ENCODE peak calls at places on chromosomes 13 and 19, in eight cellular contexts. N, S, U, J, M, H, I and B are unnamed samples.

GRCh38 chr19:3692141-3693029 is 7.9 kb downstream of the PIP5K1C start:
- DNase-seq in H (no peak), J (no peak), I (no peak), N (no peak), M (no peak), S (peak), U (peak), B (peak)

GRCh38 chr13:44396295-44396962 is 22.8 kb downstream of the SERP2 start:
- DNase-seq in S (no peak), J (no peak), N (no peak), I (no peak), H (no peak), M (no peak), U (no peak), B (no peak)

GRCh38 chr19:35608250-35608649 is 4.3 kb upstream of the HAUS5 start:
- DNase-seq in J (no peak), S (no peak), N (no peak), M (no peak), H (no peak), I (peak), U (no peak), B (no peak)

GRCh38 chr19:47239610-47240296 is 8.8 kb upstream of the BBC3 start:
- DNase-seq in I (no peak), M (peak), J (peak), N (no peak), H (no peak), S (no peak), U (peak), B (peak)

GRCh38 chr19:54570316-54570715 is 3.3 kb upstream of the LILRA2 start:
- DNase-seq in H (no peak), M (no peak), S (no peak), J (no peak), I (no peak), U (no peak), N (no peak), B (no peak)

GRCh38 chr13:41465215-41465907 is 8.0 kb downstream of the RGCC start:
- DNase-seq in H (no peak), U (no peak), S (peak), N (no peak), I (peak), J (no peak), M (no peak), B (no peak)

GRCh38 chr19:2455481-2456300 is 1.1 kb downstream of the LMNB2 start:
- DNase-seq in S (no peak), N (no peak), H (no peak), M (peak), I (peak), U (no peak), J (peak), B (peak)

GRCh38 chr13:23922005-23922932 is 25.0 kb upstream of the C1QTNF9B start:
- DNase-seq in M (no peak), J (no peak), S (no peak), U (no peak), N (no peak), H (no peak), I (no peak), B (no peak)

GRCh38 chr13:33244907-33245287 is 40.7 kb downstream of the STARD13 start:
- DNase-seq in H (no peak), I (no peak), M (no peak), J (no peak), N (no peak), S (no peak), U (no peak), B (no peak)

GRCh38 chr19:46697142-46697960 is 19.6 kb downstream of the PRKD2 start:
- DNase-seq in N (no peak), M (no peak), U (peak), H (peak), J (peak), S (no peak), I (peak), B (peak)

GRCh38 chr13:39364797-39365468 is 238.1 kb downstream of the LHFPL6 start:
- DNase-seq in S (no peak), J (no peak), M (no peak), N (no peak), H (no peak), I (no peak), U (no peak), B (peak)

GRCh38 chr19:45172173-45172572 is 5.9 kb downstream of the TRAPPC6A start:
- DNase-seq in M (no peak), I (no peak), J (no peak), S (no peak), H (no peak), U (no peak), N (no peak), B (no peak)

GRCh38 chr19:18650048-18650435 is 13.2 kb downstream of the KLHL26 start:
- DNase-seq in N (no peak), I (no peak), S (no peak), J (no peak), M (no peak), H (peak), U (no peak), B (no peak)

GRCh38 chr19:44726465-44726864 is 22.0 kb upstream of the BCL3 start:
- DNase-seq in S (no peak), H (no peak), J (no peak), U (no peak), M (no peak), N (no peak), I (peak), B (no peak)

GRCh38 chr19:33312065-33312464 is 9.7 kb upstream of the CEBPA start:
- DNase-seq in S (no peak), M (no peak), J (no peak), U (no peak), I (peak), H (no peak), N (no peak), B (no peak)

GRCh38 chr19:44686896-44687295 is 12.1 kb upstream of the CEACAM16 start:
- DNase-seq in U (no peak), H (no peak), M (no peak), S (no peak), I (no peak), N (no peak), J (no peak), B (no peak)

GRCh38 chr13:52010890-52011689 is at the start of gene ATP7B:
- DNase-seq in H (no peak), J (peak), S (no peak), M (no peak), U (peak), N (no peak), I (no peak), B (peak)

GRCh38 chr19:37855098-37855497 is 51.3 kb downstream of the WDR87 start:
- DNase-seq in I (no peak), H (no peak), S (no peak), J (no peak), N (no peak), M (no peak), U (no peak), B (no peak)

GRCh38 chr19:511101-511841 is 4.0 kb downstream of the TPGS1 start:
- DNase-seq in J (peak), U (peak), N (no peak), S (peak), M (no peak), H (no peak), I (peak), B (no peak)

GRCh38 chr13:46554971-46555370 is 2.0 kb downstream of the LRCH1 start:
- DNase-seq in U (no peak), J (no peak), H (no peak), S (no peak), M (no peak), I (no peak), N (no peak), B (no peak)

GRCh38 chr19:40626918-40627317 is 25.7 kb downstream of the LTBP4 start:
- DNase-seq in M (no peak), N (no peak), I (no peak), S (no peak), U (no peak), J (no peak), H (no peak), B (no peak)

GRCh38 chr13:41107584-41108014 is 25.0 kb downstream of the KBTBD6 start:
- DNase-seq in I (no peak), M (no peak), J (no peak), N (no peak), S (no peak), H (no peak), U (peak), B (peak)

GRCh38 chr19:51531349-51532315 is at the start of gene SIGLEC6:
- DNase-seq in U (no peak), I (peak), J (no peak), S (no peak), M (peak), H (peak), N (no peak), B (no peak)

GRCh38 chr13:66329988-66330429 is 900.1 kb downstream of the PCDH9 start:
- DNase-seq in U (no peak), N (no peak), H (no peak), S (no peak), I (no peak), M (no peak), J (peak), B (no peak)

GRCh38 chr19:13957107-13957506 is 4.8 kb downstream of the DCAF15 start:
- DNase-seq in J (no peak), M (no peak), H (no peak), I (no peak), S (no peak), N (no peak), U (no peak), B (no peak)

GRCh38 chr13:27353166-27353583 is 71.2 kb upstream of the GTF3A start:
- DNase-seq in S (no peak), H (no peak), J (no peak), N (no peak), I (no peak), U (no peak), M (no peak), B (no peak)

GRCh38 chr13:37168151-37168550 is 62.7 kb upstream of the CSNK1A1L start:
- DNase-seq in S (no peak), H (no peak), N (no peak), U (no peak), I (no peak), M (no peak), J (no peak), B (no peak)

GRCh38 chr19:8028951-8029491 is 23.5 kb upstream of the CCL25 start:
- DNase-seq in M (no peak), I (no peak), U (peak), J (no peak), H (no peak), S (no peak), N (no peak), B (peak)

GRCh38 chr19:35557539-35558399 is 5.7 kb downstream of the ATP4A start:
- DNase-seq in N (no peak), J (peak), S (no peak), M (peak), I (no peak), U (peak), H (no peak), B (peak)

GRCh38 chr13:44930907-44931676 is 58.2 kb downstream of the NUFIP1 start:
- DNase-seq in H (no peak), J (peak), S (no peak), M (no peak), U (peak), N (no peak), I (no peak), B (no peak)

GRCh38 chr19:27774337-27774736 is 1438.6 kb downstream of the UQCRFS1 start:
- DNase-seq in S (no peak), H (no peak), J (peak), M (no peak), I (peak), N (no peak), U (peak), B (no peak)
- TF ChIP-seq CTCF in S (no peak), H (no peak), J (peak), M (peak), I (no peak), N (peak), U (peak), B (no peak)

DNA sequence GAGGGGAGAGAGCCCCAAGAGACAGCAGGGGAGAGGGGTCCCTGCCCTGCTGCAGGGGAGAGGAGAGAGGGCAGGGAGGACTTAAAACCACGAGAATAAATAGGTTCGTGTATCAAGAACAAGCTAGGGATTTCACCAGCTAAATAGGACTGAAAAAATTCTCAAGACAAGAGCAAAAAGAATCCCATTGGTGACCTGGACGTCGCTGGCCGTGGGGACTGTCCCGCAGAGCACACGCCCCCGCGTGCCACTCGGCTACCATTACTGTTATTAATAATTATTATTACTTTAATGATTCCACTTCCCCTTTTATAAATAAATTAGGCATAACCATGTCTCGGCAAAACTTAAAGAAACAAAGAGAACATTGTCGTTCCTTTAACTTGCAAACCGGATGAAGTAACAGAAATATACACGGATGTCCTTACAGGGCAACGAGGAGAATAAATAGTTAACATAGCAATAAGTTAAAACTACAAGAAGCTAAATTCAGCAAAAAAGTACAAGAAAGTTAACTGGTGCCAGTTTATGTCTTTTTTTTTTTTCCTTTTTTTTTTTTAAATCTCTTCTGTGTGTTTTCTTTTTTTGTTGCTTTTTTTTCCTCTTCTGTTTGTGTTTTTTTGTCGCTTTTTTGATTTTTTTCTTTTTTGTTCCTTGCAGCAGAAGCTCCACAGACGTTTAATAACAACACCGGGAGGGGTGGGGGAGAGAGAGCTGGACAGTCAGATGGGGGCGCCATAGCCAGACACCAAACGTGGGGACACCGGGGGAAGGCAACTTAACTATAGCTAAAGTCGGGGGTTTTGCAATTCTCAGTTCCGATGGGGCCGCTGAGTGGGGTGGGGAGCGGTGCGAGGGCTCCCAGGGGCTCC is 16.7 kb downstream of the PRKCSH start:
- DNase-seq in H (no peak), S (no peak), N (no peak), I (no peak), U (peak), J (peak), M (no peak), B (no peak)
- TF ChIP-seq CTCF in H (no peak), S (no peak), N (peak), I (no peak), U (no peak), J (peak), M (peak), B (no peak)

DNA sequence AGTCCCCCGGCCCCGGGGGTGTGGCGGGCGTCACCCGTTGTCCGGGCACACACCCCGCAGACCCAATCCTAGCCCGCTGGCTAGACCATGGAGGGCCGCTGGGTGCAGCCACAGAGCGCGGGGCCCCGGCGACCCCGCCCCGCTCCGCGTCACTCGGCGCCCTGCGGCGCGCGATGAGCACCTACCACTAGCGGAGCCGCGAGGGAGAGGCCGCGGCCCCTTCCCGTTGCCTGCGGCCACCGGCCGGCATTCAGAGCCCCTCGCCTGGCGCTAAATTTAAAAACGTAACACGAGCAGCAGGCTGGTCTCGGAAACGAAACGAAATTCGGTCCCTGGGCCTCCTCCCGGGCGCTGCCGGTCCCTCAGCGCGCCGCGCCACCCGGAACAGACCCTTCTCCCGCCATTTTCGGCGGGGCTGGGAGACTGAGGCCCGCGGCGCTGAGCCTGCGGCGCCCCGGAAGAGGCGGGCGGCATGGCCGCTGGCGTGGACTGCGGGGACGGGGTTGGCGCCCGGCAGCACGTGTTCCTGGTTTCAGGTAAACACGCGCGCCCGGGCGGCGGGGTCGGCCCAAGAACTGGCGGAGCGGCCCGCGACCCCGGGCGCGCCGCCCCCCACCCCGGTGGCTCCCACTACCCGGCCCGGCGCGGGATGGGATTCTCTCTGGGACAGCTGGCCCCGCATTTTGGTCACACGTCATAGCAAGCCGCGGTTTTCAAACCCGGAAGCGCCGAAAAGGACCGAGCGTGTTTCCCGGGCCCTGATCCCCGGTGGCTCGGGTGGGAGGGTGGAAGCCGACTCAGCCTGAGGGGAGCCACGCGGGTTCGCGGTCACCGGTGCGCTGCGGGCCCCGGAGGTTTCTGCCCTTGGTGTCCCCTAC is at the start of gene RNASEH2B:
- DNase-seq in I (peak), M (no peak), J (peak), H (peak), U (peak), N (no peak), S (peak), B (peak)
- TF ChIP-seq CTCF in I (no peak), M (no peak), J (no peak), H (no peak), U (no peak), N (no peak), S (no peak), B (no peak)

GRCh38 chr13:96018135-96018534 is 35.1 kb downstream of the UGGT2 start:
- DNase-seq in U (no peak), J (no peak), I (no peak), M (no peak), S (no peak), H (no peak), N (no peak), B (no peak)

GRCh38 chr13:96025283-96025682 is 27.9 kb downstream of the UGGT2 start:
- DNase-seq in U (no peak), J (no peak), S (no peak), I (no peak), H (no peak), N (no peak), M (no peak), B (no peak)

GRCh38 chr13:96020941-96021340 is 32.3 kb downstream of the UGGT2 start:
- DNase-seq in N (no peak), I (no peak), S (no peak), J (no peak), H (no peak), U (no peak), M (no peak), B (no peak)

GRCh38 chr13:96020155-96020575 is 33.0 kb downstream of the UGGT2 start:
- DNase-seq in J (peak), U (no peak), M (no peak), S (no peak), N (peak), I (peak), H (peak), B (peak)
- TF ChIP-seq CTCF in J (peak), U (peak), M (peak), S (no peak), N (peak), I (peak), H (peak), B (peak)

DNA sequence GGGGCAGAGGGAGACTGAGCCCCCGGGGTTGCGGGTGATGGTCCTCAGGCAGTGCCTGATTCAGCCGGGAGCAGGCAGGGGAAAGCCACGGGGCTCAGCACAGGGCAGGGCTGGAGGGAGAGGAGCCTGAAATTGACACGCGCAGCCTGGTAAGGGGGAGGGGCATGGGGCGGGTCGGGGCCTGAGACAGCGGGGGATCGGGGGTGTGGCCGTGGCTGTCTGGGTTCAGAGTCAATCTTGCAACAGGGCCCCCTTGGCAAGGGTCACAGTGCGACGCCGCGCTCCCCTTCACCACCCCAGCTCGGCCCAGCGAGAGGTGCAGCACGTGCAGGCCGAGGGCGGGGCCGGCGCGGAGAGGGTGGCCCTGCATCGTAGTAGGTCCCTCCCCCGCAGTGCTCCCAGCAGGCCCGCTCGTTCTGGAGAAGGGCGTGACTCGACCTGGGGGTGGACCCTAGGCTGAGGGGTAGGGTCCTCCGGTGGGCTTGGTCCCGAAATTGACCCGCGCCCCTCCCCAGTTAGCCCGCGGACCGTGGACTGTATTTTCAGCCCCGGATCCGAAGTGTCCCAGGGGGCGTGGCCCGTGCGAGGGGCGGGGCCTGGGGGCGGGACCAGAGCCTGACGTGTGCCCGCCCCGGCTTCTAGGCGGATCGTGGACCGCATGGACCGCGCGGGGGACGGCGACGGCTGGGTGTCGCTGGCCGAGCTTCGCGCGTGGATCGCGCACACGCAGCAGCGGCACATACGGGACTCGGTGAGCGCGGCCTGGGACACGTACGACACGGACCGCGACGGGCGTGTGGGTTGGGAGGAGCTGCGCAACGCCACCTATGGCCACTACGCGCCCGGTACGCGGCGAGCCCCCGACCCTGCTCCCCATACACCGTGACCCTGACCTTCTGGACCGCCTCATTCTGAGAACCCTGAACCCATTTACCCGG is 6.0 kb downstream of the RCN3 start:
- DNase-seq in I (peak), N (no peak), H (peak), M (peak), S (peak), U (peak), J (peak), B (peak)
- TF ChIP-seq CTCF in I (no peak), N (no peak), H (no peak), M (peak), S (peak), U (peak), J (no peak), B (peak)

GRCh38 chr19:15812059-15812722 is 3.3 kb downstream of the OR10H1 start:
- DNase-seq in H (peak), N (no peak), J (no peak), M (no peak), S (peak), U (no peak), I (peak), B (no peak)
- TF ChIP-seq CTCF in H (no peak), N (no peak), J (no peak), M (no peak), S (peak), U (no peak), I (peak), B (no peak)

GRCh38 chr19:55778331-55778730 is 9.4 kb downstream of the RFPL4AL1 start:
- DNase-seq in S (no peak), U (no peak), J (no peak), N (no peak), H (no peak), M (no peak), I (no peak), B (no peak)

GRCh38 chr19:55781112-55781511 is 12.2 kb downstream of the RFPL4AL1 start:
- DNase-seq in S (no peak), N (no peak), I (no peak), U (no peak), H (no peak), M (no peak), J (no peak), B (no peak)

DNA sequence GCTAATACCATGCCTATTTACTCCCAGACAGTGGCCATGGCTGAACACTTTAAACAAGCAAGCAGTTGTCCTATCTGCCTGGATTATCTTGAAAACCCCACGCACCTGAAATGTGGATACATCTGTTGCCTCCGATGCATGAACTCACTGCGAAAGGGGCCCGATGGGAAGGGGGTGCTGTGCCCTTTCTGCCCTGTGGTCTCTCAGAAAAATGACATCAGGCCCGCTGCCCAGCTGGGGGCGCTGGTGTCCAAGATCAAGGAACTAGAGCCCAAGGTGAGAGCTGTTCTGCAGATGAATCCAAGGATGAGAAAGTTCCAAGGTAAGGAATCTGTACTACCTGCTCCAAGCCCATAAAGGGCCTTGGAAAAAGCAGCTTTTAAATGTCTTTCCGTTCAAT is 8.6 kb downstream of the RFPL4AL1 start:
- DNase-seq in J (peak), I (peak), S (no peak), N (peak), H (no peak), U (no peak), M (no peak), B (no peak)
- TF ChIP-seq CTCF in J (peak), I (no peak), S (no peak), N (peak), H (no peak), U (no peak), M (no peak), B (no peak)